ENCODE peak calls at places on chromosomes 1 and 21, in seven cellular contexts. U, L, D, A, I, F and H are unnamed samples.

GRCh38 chr1:202270871-202271326 is 70.8 kb downstream of the UBE2T start:
- DNase-seq in U (no peak), A (no peak), I (no peak), D (peak; percentile 2), L (no peak), F (peak; percentile 46), H (no peak)

GRCh38 chr1:62423580-62424242 is 13.1 kb upstream of the USP1 start:
- DNase-seq in I (no peak), F (no peak), L (peak; percentile 18), U (no peak), D (no peak), A (no peak), H (no peak)

GRCh38 chr1:222247081-222247480 is 300.8 kb downstream of the HHIPL2 start:
- DNase-seq in A (no peak), U (no peak), D (no peak), L (peak; percentile 59), I (no peak), F (no peak), H (no peak)

GRCh38 chr1:235063068-235063765 is 65.4 kb downstream of the TOMM20 start:
- DNase-seq in F (no peak), A (no peak), I (no peak), L (no peak), U (no peak), D (no peak), H (no peak)

GRCh38 chr1:165842363-165843129 is 15.1 kb downstream of the UCK2 start:
- DNase-seq in A (peak; percentile 42), U (no peak), I (no peak), L (peak; percentile 91), D (no peak), F (no peak), H (no peak)

GRCh38 chr21:37509802-37510393 is 143.3 kb downstream of the DYRK1A start:
- DNase-seq in U (no peak), A (no peak), F (no peak), D (no peak), I (no peak), L (no peak), H (no peak)

GRCh38 chr1:87329051-87329755 is 523 bp downstream of the LMO4 start:
- DNase-seq in A (peak; percentile 70), L (peak; percentile 77), I (peak; percentile 46), D (peak; percentile 55), U (peak; percentile 31), F (peak; percentile 91), H (peak; percentile 81)

GRCh38 chr1:153483776-153484175 is 23.3 kb upstream of the S100A7 start:
- DNase-seq in D (no peak), A (no peak), I (no peak), U (no peak), F (no peak), L (no peak), H (no peak)

GRCh38 chr1:223363057-223363855 is 720 bp downstream of the SUSD4 start:
- DNase-seq in F (no peak), D (peak; percentile 48), I (no peak), A (peak; percentile 52), U (peak; percentile 59), L (peak; percentile 52), H (no peak)

GRCh38 chr21:40731206-40731605 is 115.8 kb downstream of the DSCAM start:
- DNase-seq in I (no peak), A (no peak), U (no peak), D (no peak), F (no peak), L (no peak), H (no peak)

GRCh38 chr1:8560611-8561544 is 243.0 kb downstream of the SLC45A1 start:
- DNase-seq in D (peak; percentile 26), U (no peak), I (no peak), A (peak; percentile 61), F (no peak), L (peak; percentile 66), H (no peak)

GRCh38 chr21:14706712-14707111 is 160.6 kb upstream of the SAMSN1 start:
- DNase-seq in U (no peak), L (no peak), D (no peak), A (no peak), I (no peak), F (no peak), H (no peak)

GRCh38 chr1:172970186-172970585 is 80.6 kb downstream of the TNFSF18 start:
- DNase-seq in U (no peak), F (no peak), L (no peak), D (no peak), I (no peak), A (no peak), H (no peak)

GRCh38 chr1:205440476-205441317 is 15.1 kb downstream of the BLACAT1 start:
- DNase-seq in L (peak; percentile 97), I (peak; percentile 49), U (peak; percentile 29), F (peak; percentile 86), A (peak; percentile 55), D (no peak), H (no peak)

GRCh38 chr1:81125672-81126071 is 675.1 kb upstream of the ADGRL2 start:
- DNase-seq in I (no peak), U (no peak), F (no peak), A (no peak), D (no peak), L (no peak), H (no peak)

GRCh38 chr1:20685099-20685662 is 24.0 kb upstream of the DDOST start:
- DNase-seq in A (no peak), F (peak; percentile 86), D (peak; percentile 76), I (peak; percentile 35), L (no peak), U (peak; percentile 61), H (peak; percentile 68)

GRCh38 chr1:60510162-60510561 is 436.6 kb upstream of the C1orf87 start:
- DNase-seq in L (no peak), I (no peak), A (no peak), F (no peak), D (no peak), U (no peak), H (no peak)

GRCh38 chr1:64663654-64664053 is 81.2 kb upstream of the RAVER2 start:
- DNase-seq in A (peak; percentile 43), U (no peak), L (peak; percentile 66), F (no peak), I (no peak), D (no peak), H (no peak)

GRCh38 chr1:28640766-28641165 is 2.1 kb downstream of the TAF12 start:
- DNase-seq in D (no peak), F (peak; percentile 8), A (peak; percentile 10), U (no peak), I (no peak), L (peak; percentile 59), H (no peak)

GRCh38 chr1:13228343-13228781 is 2.4 kb upstream of the PRAMEF18 start:
- DNase-seq in I (no peak), L (no peak), U (no peak), F (peak; percentile 39), D (no peak), A (no peak), H (no peak)

GRCh38 chr1:54220004-54220811 is 20.2 kb downstream of the MRPL37 start:
- DNase-seq in F (peak; percentile 79), U (peak; percentile 65), L (peak; percentile 52), D (peak; percentile 64), I (peak; percentile 51), A (peak; percentile 53), H (no peak)

GRCh38 chr21:35792569-35792968 is 267.8 kb downstream of the SETD4 start:
- DNase-seq in A (no peak), U (no peak), F (no peak), L (no peak), D (no peak), I (no peak), H (no peak)

GRCh38 chr1:81802601-81803422 is 2.1 kb downstream of the ADGRL2 start:
- DNase-seq in D (peak; percentile 79), U (peak; percentile 80), I (peak; percentile 61), A (peak; percentile 83), L (peak; percentile 73), F (peak; percentile 78), H (peak; percentile 81)

GRCh38 chr1:44784094-44785026 is 3.6 kb downstream of the BEST4 start:
- DNase-seq in F (peak; percentile 88), I (peak; percentile 35), U (no peak), L (peak; percentile 63), A (peak; percentile 51), D (peak; percentile 37), H (no peak)

GRCh38 chr1:64623750-64624445 is 121.0 kb upstream of the RAVER2 start:
- DNase-seq in I (peak; percentile 26), L (no peak), A (no peak), U (no peak), F (no peak), D (no peak), H (no peak)

GRCh38 chr1:248630551-248630950 is 4.3 kb downstream of the OR2T11 start:
- DNase-seq in U (no peak), F (no peak), A (no peak), L (no peak), I (no peak), D (no peak), H (no peak)

GRCh38 chr21:36698160-36699025 is 522 bp upstream of the SIM2 start:
- DNase-seq in L (peak; percentile 53), F (no peak), D (no peak), A (peak; percentile 46), I (no peak), U (no peak), H (no peak)

GRCh38 chr21:45309541-45310381 is 22.1 kb upstream of the POFUT2 start:
- DNase-seq in I (peak; percentile 24), A (no peak), D (no peak), F (peak; percentile 81), U (peak; percentile 29), L (no peak), H (no peak)
- H3K27ac ChIP-seq in I (peak overlapping the region; percentile 62), A (no peak overlapping the region), D (no peak overlapping the region), F (peak overlapping the region; percentile 81), U (peak overlapping the region; percentile 84), L (no peak overlapping the region), H (peak overlapping the region; percentile 95)

GRCh38 chr1:245942861-245943260 is 564.2 kb downstream of the SMYD3 start:
- DNase-seq in I (no peak), L (no peak), D (no peak), A (no peak), U (no peak), F (no peak), H (no peak)

GRCh38 chr1:245948786-245949185 is 558.3 kb downstream of the SMYD3 start:
- DNase-seq in U (no peak), I (no peak), F (no peak), D (no peak), A (no peak), L (no peak), H (no peak)

GRCh38 chr1:245952383-245952989 is 554.6 kb downstream of the SMYD3 start:
- DNase-seq in U (no peak), L (no peak), F (no peak), I (no peak), A (no peak), D (no peak), H (no peak)

GRCh38 chr1:245946905-245947304 is 560.2 kb downstream of the SMYD3 start:
- DNase-seq in A (no peak), F (no peak), U (no peak), I (peak; percentile 32), L (no peak), D (no peak), H (no peak)
- H3K27ac ChIP-seq in A (peak overlapping the region; percentile 30), F (peak overlapping the region; percentile 60), U (no peak overlapping the region), I (peak overlapping the region; percentile 46), L (no peak overlapping the region), D (no peak overlapping the region), H (no peak overlapping the region)

GRCh38 chr1:10059329-10059691 is 26.6 kb downstream of the UBE4B start:
- DNase-seq in F (no peak), D (no peak), I (no peak), L (no peak), A (no peak), U (no peak), H (no peak)
- H3K27ac ChIP-seq in F (no peak overlapping the region), D (no peak overlapping the region), I (no peak overlapping the region), L (no peak overlapping the region), A (no peak overlapping the region), U (peak overlapping the region; percentile 31), H (no peak overlapping the region)

GRCh38 chr1:111733996-111734369 is 5.2 kb downstream of the INKA2 start:
- DNase-seq in L (no peak), I (no peak), D (no peak), A (no peak), F (no peak), U (no peak), H (no peak)
- H3K27ac ChIP-seq in L (no peak overlapping the region), I (peak overlapping the region; percentile 51), D (peak overlapping the region; percentile 31), A (no peak overlapping the region), F (peak overlapping the region; percentile 73), U (peak overlapping the region; percentile 98), H (peak overlapping the region; percentile 80)